ENCODE peak calls at places on chromosomes 3 and 15, in six cellular contexts. One of them, this sample, is unnamed.

GRCh38 chr3:106510206-106510605 is 641.4 kb upstream of the CBLB start:
- DNase-seq in PC-3: peak; percentile 34
- DNase-seq in K562: no peak
- DNase-seq in A549: no peak
- DNase-seq in fibroblast of lung: peak; percentile 61
- DNase-seq in endothelial cell of umbilical vein: no peak
- DNase-seq in this sample: no peak

GRCh38 chr15:62821384-62822131 is 221.0 kb upstream of the TPM1 start:
- DNase-seq in PC-3: no peak
- DNase-seq in K562: no peak
- DNase-seq in A549: peak; percentile 76
- DNase-seq in fibroblast of lung: no peak
- DNase-seq in endothelial cell of umbilical vein: no peak
- DNase-seq in this sample: no peak

GRCh38 chr3:40580494-40581091 is 55.8 kb downstream of the ZNF621 start:
- DNase-seq in PC-3: peak; percentile 87
- DNase-seq in K562: peak; percentile 76
- DNase-seq in A549: peak; percentile 57
- DNase-seq in fibroblast of lung: peak; percentile 69
- DNase-seq in endothelial cell of umbilical vein: peak; percentile 72
- DNase-seq in this sample: peak; percentile 61

GRCh38 chr3:135779590-135780235 is 185.8 kb upstream of the PPP2R3A start:
- DNase-seq in PC-3: no peak
- DNase-seq in K562: no peak
- DNase-seq in A549: no peak
- DNase-seq in fibroblast of lung: no peak
- DNase-seq in endothelial cell of umbilical vein: no peak
- DNase-seq in this sample: no peak

GRCh38 chr3:39137991-39138803 is 15.2 kb downstream of the CSRNP1 start:
- DNase-seq in PC-3: no peak
- DNase-seq in K562: no peak
- DNase-seq in A549: no peak
- DNase-seq in fibroblast of lung: no peak
- DNase-seq in endothelial cell of umbilical vein: no peak
- DNase-seq in this sample: no peak

GRCh38 chr3:49476563-49476962 is 6.5 kb downstream of the DAG1 start:
- DNase-seq in PC-3: peak; percentile 64
- DNase-seq in K562: no peak
- DNase-seq in A549: no peak
- DNase-seq in fibroblast of lung: peak; percentile 18
- DNase-seq in endothelial cell of umbilical vein: peak; percentile 47
- DNase-seq in this sample: no peak

GRCh38 chr3:121748638-121749275 is 784 bp downstream of the GOLGB1 start:
- DNase-seq in PC-3: peak; percentile 61
- DNase-seq in K562: no peak
- DNase-seq in A549: no peak
- DNase-seq in fibroblast of lung: peak; percentile 41
- DNase-seq in endothelial cell of umbilical vein: no peak
- DNase-seq in this sample: peak; percentile 54

GRCh38 chr15:52217186-52217585 is 26.0 kb upstream of the GNB5 start:
- DNase-seq in PC-3: peak; percentile 33
- DNase-seq in K562: peak; percentile 47
- DNase-seq in A549: peak; percentile 44
- DNase-seq in fibroblast of lung: no peak
- DNase-seq in endothelial cell of umbilical vein: no peak
- DNase-seq in this sample: no peak

GRCh38 chr15:96053039-96054021 is 277.2 kb upstream of the NR2F2 start:
- DNase-seq in PC-3: peak; percentile 12
- DNase-seq in K562: peak; percentile 64
- DNase-seq in A549: peak; percentile 19
- DNase-seq in fibroblast of lung: peak; percentile 41
- DNase-seq in endothelial cell of umbilical vein: peak; percentile 47
- DNase-seq in this sample: peak; percentile 39

GRCh38 chr3:171178714-171179113 is 152.2 kb upstream of the SLC2A2 start:
- DNase-seq in PC-3: peak; percentile 20
- DNase-seq in K562: no peak
- DNase-seq in A549: no peak
- DNase-seq in fibroblast of lung: no peak
- DNase-seq in endothelial cell of umbilical vein: no peak
- DNase-seq in this sample: no peak

GRCh38 chr15:51267714-51268105 is 70.7 kb downstream of the CYP19A1 start:
- DNase-seq in PC-3: peak; percentile 6
- DNase-seq in K562: no peak
- DNase-seq in A549: no peak
- DNase-seq in fibroblast of lung: no peak
- DNase-seq in endothelial cell of umbilical vein: no peak
- DNase-seq in this sample: no peak

GRCh38 chr15:63677778-63678177 is 80.6 kb downstream of the FBXL22 start:
- DNase-seq in PC-3: peak; percentile 90
- DNase-seq in K562: no peak
- DNase-seq in A549: peak; percentile 85
- DNase-seq in fibroblast of lung: no peak
- DNase-seq in endothelial cell of umbilical vein: no peak
- DNase-seq in this sample: no peak

GRCh38 chr3:140748171-140748570 is 70.3 kb downstream of the TRIM42 start:
- DNase-seq in PC-3: no peak
- DNase-seq in K562: no peak
- DNase-seq in A549: no peak
- DNase-seq in fibroblast of lung: no peak
- DNase-seq in endothelial cell of umbilical vein: no peak
- DNase-seq in this sample: no peak

GRCh38 chr3:195551381-195551978 is 8.4 kb upstream of the PPP1R2 start:
- DNase-seq in PC-3: peak; percentile 16
- DNase-seq in K562: no peak
- DNase-seq in A549: no peak
- DNase-seq in fibroblast of lung: no peak
- DNase-seq in endothelial cell of umbilical vein: no peak
- DNase-seq in this sample: no peak

DNA sequence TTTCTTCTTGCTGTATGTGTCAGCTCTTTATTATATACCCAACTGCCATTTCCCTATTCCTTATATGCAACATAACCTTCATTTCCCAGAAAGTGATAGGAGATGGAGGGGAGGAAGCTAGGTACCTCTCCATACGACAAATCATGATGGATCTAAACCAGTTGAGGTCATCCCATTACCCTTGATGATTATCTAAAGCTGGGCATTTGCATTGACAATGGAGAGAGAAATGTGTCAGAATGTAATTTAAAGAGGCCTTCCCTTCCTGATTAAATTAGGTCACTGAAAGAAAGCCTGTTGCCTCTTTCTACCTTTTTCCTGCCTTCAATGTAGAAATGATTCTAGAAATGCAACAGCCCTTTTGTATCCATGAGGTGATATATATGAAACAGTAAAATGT is 81.9 kb downstream of the SUCNR1 start:
- DNase-seq in PC-3: no peak
- DNase-seq in K562: no peak
- DNase-seq in A549: no peak
- DNase-seq in fibroblast of lung: no peak
- DNase-seq in endothelial cell of umbilical vein: no peak
- DNase-seq in this sample: no peak
- H3K4me2 ChIP-seq in PC-3: no peak overlapping the region
- H3K4me2 ChIP-seq in K562: no peak overlapping the region
- H3K4me2 ChIP-seq in A549: no peak overlapping the region
- H3K4me2 ChIP-seq in fibroblast of lung: no peak overlapping the region
- H3K4me2 ChIP-seq in endothelial cell of umbilical vein: no peak overlapping the region
- H3K4me2 ChIP-seq in this sample: no peak overlapping the region

DNA sequence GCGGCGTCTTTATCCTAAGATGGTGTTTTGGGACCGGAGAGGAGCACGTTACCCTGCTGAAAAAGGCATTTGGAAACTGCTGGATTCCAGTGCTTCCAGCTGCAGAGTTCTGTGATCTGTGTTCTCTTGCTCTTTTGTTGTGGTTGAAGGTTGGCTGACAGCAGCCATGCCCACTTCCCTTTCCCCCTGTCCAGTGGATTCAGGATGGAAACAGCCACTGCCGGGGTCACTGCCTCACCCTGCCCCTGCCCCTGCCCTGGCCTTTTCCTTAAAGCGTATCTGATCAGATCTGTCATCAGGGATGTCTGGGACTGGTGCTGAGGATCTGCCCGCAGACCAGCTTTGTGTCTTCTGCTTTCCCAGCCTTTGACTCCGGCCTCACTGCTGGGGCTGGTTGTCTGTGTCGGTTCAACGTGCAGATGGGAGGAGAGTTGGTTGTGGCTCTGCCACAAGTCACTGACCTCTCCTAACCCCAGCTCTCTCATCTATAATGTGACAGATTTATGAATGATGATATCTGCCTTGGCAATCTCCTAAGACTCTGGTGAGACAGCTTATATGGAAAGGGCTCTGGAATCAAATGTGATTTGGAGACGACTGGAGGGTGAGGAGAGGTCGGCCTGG is 219.4 kb upstream of the BHLHE40 start:
- DNase-seq in PC-3: no peak
- DNase-seq in K562: peak; percentile 42
- DNase-seq in A549: no peak
- DNase-seq in fibroblast of lung: no peak
- DNase-seq in endothelial cell of umbilical vein: no peak
- DNase-seq in this sample: no peak
- H3K4me1 ChIP-seq in PC-3: no peaks in the 10 kb centered on the region
- H3K4me1 ChIP-seq in K562: peaks cover 13% of the 10 kb centered on the region
- H3K4me1 ChIP-seq in A549: peaks cover 4% of the 10 kb centered on the region
- H3K4me1 ChIP-seq in fibroblast of lung: no peaks in the 10 kb centered on the region
- H3K4me1 ChIP-seq in endothelial cell of umbilical vein: no peaks in the 10 kb centered on the region
- H3K4me1 ChIP-seq in this sample: no peaks in the 10 kb centered on the region

DNA sequence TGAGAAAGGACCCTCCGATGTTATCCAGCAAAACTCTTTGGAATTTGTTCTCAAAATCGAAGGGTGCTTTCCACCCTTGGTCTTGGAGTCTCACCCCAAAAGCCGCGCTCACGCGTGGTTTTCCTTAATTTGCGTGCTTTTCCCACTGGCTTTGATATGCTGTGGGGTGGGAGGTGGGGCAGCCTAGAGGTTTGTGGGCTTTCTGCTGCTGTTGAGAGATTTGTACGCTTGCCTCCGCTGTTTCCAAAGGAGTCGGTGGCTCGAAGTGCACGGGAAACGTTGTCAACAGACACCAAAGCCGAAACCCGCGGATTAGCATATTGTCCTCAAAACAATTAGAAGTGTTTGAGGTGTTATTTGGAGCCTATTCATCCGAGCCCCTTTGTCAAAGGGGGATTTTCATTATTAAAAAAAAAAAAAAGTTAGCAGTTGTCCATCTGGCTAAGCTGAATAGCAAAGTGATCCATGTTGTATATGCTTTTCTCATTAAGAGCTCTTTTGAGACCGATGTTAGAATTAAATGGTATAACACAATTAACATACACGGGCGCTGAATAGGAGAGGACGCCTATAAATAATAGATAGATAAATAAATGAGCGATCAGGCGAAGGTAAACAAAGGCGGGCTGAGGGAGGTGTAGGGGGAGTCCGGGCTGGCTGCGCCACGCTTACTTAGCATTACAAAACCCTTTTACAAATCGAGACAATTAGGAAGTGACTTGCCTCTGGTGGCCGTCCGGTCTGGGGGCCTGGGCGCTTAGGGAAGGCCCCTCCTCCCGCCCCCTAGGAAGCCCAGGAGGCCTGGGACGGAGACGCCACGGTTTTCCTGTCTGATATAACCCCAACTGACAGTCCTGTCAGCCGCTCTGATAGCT is 3.3 kb downstream of the SOX14 start:
- DNase-seq in PC-3: no peak
- DNase-seq in K562: no peak
- DNase-seq in A549: no peak
- DNase-seq in fibroblast of lung: no peak
- DNase-seq in endothelial cell of umbilical vein: no peak
- DNase-seq in this sample: no peak
- H3K9me3 ChIP-seq in PC-3: no peaks in the 10 kb centered on the region
- H3K9me3 ChIP-seq in K562: no peaks in the 10 kb centered on the region
- H3K9me3 ChIP-seq in A549: no peaks in the 10 kb centered on the region
- H3K9me3 ChIP-seq in fibroblast of lung: no peaks in the 10 kb centered on the region
- H3K9me3 ChIP-seq in endothelial cell of umbilical vein: no peaks in the 10 kb centered on the region
- H3K9me3 ChIP-seq in this sample: no peaks in the 10 kb centered on the region

GRCh38 chr15:97963779-97964178 is 3.3 kb downstream of the ARRDC4 start:
- DNase-seq in PC-3: no peak
- DNase-seq in K562: no peak
- DNase-seq in A549: no peak
- DNase-seq in fibroblast of lung: no peak
- DNase-seq in endothelial cell of umbilical vein: no peak
- DNase-seq in this sample: no peak
- H3K4me2 ChIP-seq in PC-3: no peak overlapping the region
- H3K4me2 ChIP-seq in K562: no peak overlapping the region
- H3K4me2 ChIP-seq in A549: no peak overlapping the region
- H3K4me2 ChIP-seq in fibroblast of lung: no peak overlapping the region
- H3K4me2 ChIP-seq in endothelial cell of umbilical vein: no peak overlapping the region
- H3K4me2 ChIP-seq in this sample: no peak overlapping the region

GRCh38 chr15:80854104-80854503 is 74.9 kb downstream of the CEMIP start:
- DNase-seq in PC-3: no peak
- DNase-seq in K562: no peak
- DNase-seq in A549: no peak
- DNase-seq in fibroblast of lung: no peak
- DNase-seq in endothelial cell of umbilical vein: no peak
- DNase-seq in this sample: no peak
- H3K4me1 ChIP-seq in PC-3: peaks cover 76% of the 10 kb centered on the region
- H3K4me1 ChIP-seq in K562: no peaks in the 10 kb centered on the region
- H3K4me1 ChIP-seq in A549: peaks cover 30% of the 10 kb centered on the region
- H3K4me1 ChIP-seq in fibroblast of lung: no peaks in the 10 kb centered on the region
- H3K4me1 ChIP-seq in endothelial cell of umbilical vein: no peaks in the 10 kb centered on the region
- H3K4me1 ChIP-seq in this sample: no peaks in the 10 kb centered on the region

DNA sequence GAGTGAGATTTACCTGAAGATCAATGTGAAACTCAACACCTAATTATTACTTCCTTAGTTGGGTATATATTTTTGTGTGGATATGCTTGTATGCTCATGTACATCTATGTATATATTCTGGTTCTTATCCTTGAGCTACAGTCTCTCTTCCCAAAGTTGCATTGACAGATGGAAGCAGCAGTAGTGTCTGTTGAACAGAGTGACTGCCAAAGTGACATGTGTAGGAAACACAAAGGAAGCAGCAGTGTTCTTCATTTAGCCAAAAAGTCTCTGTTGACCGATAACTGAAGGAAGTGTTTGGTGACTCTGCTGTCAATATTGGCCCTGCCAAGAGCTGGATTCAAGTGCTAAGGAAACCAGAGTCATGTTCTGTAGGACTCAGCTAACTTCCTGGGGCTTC is 123.8 kb downstream of the C3orf70 start:
- DNase-seq in PC-3: no peak
- DNase-seq in K562: no peak
- DNase-seq in A549: no peak
- DNase-seq in fibroblast of lung: no peak
- DNase-seq in endothelial cell of umbilical vein: no peak
- DNase-seq in this sample: no peak
- H3K9me3 ChIP-seq in PC-3: no peaks in the 10 kb centered on the region
- H3K9me3 ChIP-seq in K562: no peaks in the 10 kb centered on the region
- H3K9me3 ChIP-seq in A549: no peaks in the 10 kb centered on the region
- H3K9me3 ChIP-seq in fibroblast of lung: no peaks in the 10 kb centered on the region
- H3K9me3 ChIP-seq in endothelial cell of umbilical vein: no peaks in the 10 kb centered on the region
- H3K9me3 ChIP-seq in this sample: no peaks in the 10 kb centered on the region